ENCODE peak calls at places on chromosomes 11 and 22, in seven cellular contexts. Y is Peyer's patch; B is ELR; A is CD4-positive, CD25-positive, alpha-beta regulatory T cell; Q is stimulated activated CD4-positive, alpha-beta T cell treated with anti-CD3 and anti-CD28 coated beads, TNF-alpha, amount 100 ng/mL, for 24 hours; C is left cardiac atrium; W is activated naive CD4-positive, alpha-beta T cell treated with anti-CD3 and anti-CD28 coated beads, Interleukin-2, amount 50 U/mL, for 72 hours. L is an unnamed sample.

GRCh38 chr22:27128461-27129080 is 471.2 kb downstream of the MIAT start:
- DNase-seq in Y (no peak), B (no peak), A (no peak), Q (no peak), C (no peak), W (no peak), L (no peak)

GRCh38 chr22:43829448-43829821 is 17.3 kb upstream of the EFCAB6 start:
- DNase-seq in Y (no peak), B (no peak), A (no peak), Q (no peak), C (no peak), W (peak), L (no peak)

GRCh38 chr11:68279676-68280075 is 7.9 kb upstream of the C11orf24 start:
- DNase-seq in Y (no peak), B (no peak), A (no peak), Q (no peak), C (no peak), W (no peak), L (no peak)

GRCh38 chr11:63212742-63213141 is 30.7 kb downstream of the SLC22A25 start:
- DNase-seq in Y (no peak), B (peak), A (peak), Q (no peak), C (no peak), W (no peak), L (peak)

GRCh38 chr11:44950625-44951472 is at the start of gene TP53I11:
- DNase-seq in Y (peak), B (no peak), A (peak), Q (peak), C (peak), W (peak), L (peak)

GRCh38 chr11:93939084-93939780 is 81.9 kb upstream of the HEPHL1 start:
- DNase-seq in Y (no peak), B (peak), A (no peak), Q (no peak), C (no peak), W (no peak), L (peak)

GRCh38 chr11:128629516-128630106 is 42.3 kb upstream of the ETS1 start:
- DNase-seq in Y (no peak), B (no peak), A (peak), Q (no peak), C (no peak), W (no peak), L (no peak)

GRCh38 chr11:117629146-117629545 is 167.9 kb downstream of the DSCAML1 start:
- DNase-seq in Y (no peak), B (no peak), A (no peak), Q (no peak), C (no peak), W (no peak), L (no peak)

GRCh38 chr22:42907404-42908081 is 50.5 kb upstream of the ARFGAP3 start:
- DNase-seq in Y (no peak), B (no peak), A (no peak), Q (no peak), C (no peak), W (no peak), L (no peak)

GRCh38 chr11:88293931-88294330 is 43.6 kb downstream of the CTSC start:
- DNase-seq in Y (no peak), B (peak), A (no peak), Q (no peak), C (no peak), W (no peak), L (peak)

GRCh38 chr11:45104790-45105084 is 41.7 kb upstream of the PRDM11 start:
- DNase-seq in Y (peak), B (no peak), A (no peak), Q (no peak), C (no peak), W (no peak), L (no peak)

GRCh38 chr11:117826832-117827231 is 2.3 kb upstream of the FXYD2 start:
- DNase-seq in Y (peak), B (no peak), A (no peak), Q (no peak), C (no peak), W (no peak), L (no peak)

GRCh38 chr11:18312012-18312411 is 9.9 kb downstream of the HPS5 start:
- DNase-seq in Y (no peak), B (no peak), A (no peak), Q (no peak), C (no peak), W (no peak), L (peak)

GRCh38 chr11:2382927-2383822 is 6.1 kb downstream of the CD81 start:
- DNase-seq in Y (peak), B (peak), A (no peak), Q (no peak), C (peak), W (no peak), L (peak)

L was measured in EH.